ENCODE peak calls at places on chromosome 11, in four cellular contexts. Y, T, U and L are unnamed samples.

GRCh38 chr11:68099474-68100405 is 21.4 kb downstream of the CHKA start:
- DNase-seq in U (no peak), T (no peak), Y (peak), L (no peak)

GRCh38 chr11:94676769-94677168 is 91.4 kb upstream of the AMOTL1 start:
- DNase-seq in T (no peak), Y (no peak), U (no peak), L (no peak)

GRCh38 chr11:91763331-91763730 is 461.3 kb upstream of the FAT3 start:
- DNase-seq in U (no peak), Y (no peak), T (no peak), L (no peak)

GRCh38 chr11:73976451-73977151 is 6.0 kb downstream of the UCP2 start:
- DNase-seq in Y (no peak), U (no peak), T (no peak), L (no peak)

GRCh38 chr11:32886180-32886579 is 6.4 kb upstream of the QSER1 start:
- DNase-seq in T (no peak), Y (no peak), U (no peak), L (peak)

GRCh38 chr11:108148549-108148948 is 27.2 kb downstream of the ACAT1 start:
- DNase-seq in T (no peak), U (no peak), Y (peak), L (no peak)

GRCh38 chr11:128905345-128906184 is 14.4 kb downstream of the KCNJ5 start:
- DNase-seq in T (no peak), U (peak), Y (peak), L (peak)

GRCh38 chr11:13644997-13645667 is 23.3 kb upstream of the FAR1 start:
- DNase-seq in T (no peak), Y (no peak), U (no peak), L (no peak)

GRCh38 chr11:46347637-46348311 is 511 bp downstream of the DGKZ start:
- DNase-seq in T (no peak), U (no peak), Y (no peak), L (no peak)

GRCh38 chr11:101552893-101553292 is 30.9 kb downstream of the TRPC6 start:
- DNase-seq in U (no peak), Y (no peak), T (no peak), L (no peak)

GRCh38 chr11:122910775-122911174 is 28.2 kb downstream of the JHY start:
- DNase-seq in Y (peak), T (no peak), U (no peak), L (peak)

GRCh38 chr11:111452146-111452545 is 60.0 kb downstream of the BTG4 start:
- DNase-seq in Y (no peak), T (no peak), U (no peak), L (no peak)

GRCh38 chr11:132238331-132238730 is 867.9 kb downstream of the NTM start:
- DNase-seq in T (no peak), U (no peak), Y (no peak), L (no peak)

GRCh38 chr11:119374632-119375394 is 6.7 kb downstream of the USP2 start:
- DNase-seq in U (no peak), T (no peak), Y (no peak), L (no peak)

GRCh38 chr11:65571940-65572339 is 398 bp upstream of the FAM89B start:
- DNase-seq in U (no peak), Y (peak), T (no peak), L (peak)

GRCh38 chr11:107699371-107700348 is 12.2 kb downstream of the SLN start:
- DNase-seq in Y (peak), T (no peak), U (no peak), L (no peak)

GRCh38 chr11:13486926-13487660 is 8.7 kb downstream of the PTH start:
- DNase-seq in T (no peak), Y (peak), U (no peak), L (no peak)

GRCh38 chr11:46630237-46630636 is 12.9 kb downstream of the ATG13 start:
- DNase-seq in Y (no peak), U (no peak), T (no peak), L (no peak)

GRCh38 chr11:6735306-6735705 is 36.5 kb downstream of the OR2AG2 start:
- DNase-seq in Y (no peak), U (no peak), T (no peak), L (no peak)

GRCh38 chr11:31366795-31367194 is 2.7 kb downstream of the DCDC1 start:
- DNase-seq in U (no peak), T (no peak), Y (no peak), L (no peak)